ENCODE peak calls at places on chromosome 20, in seven cellular contexts. One of them, this sample, is unnamed.

GRCh38 chr20:62136283-62137091 is 6.7 kb downstream of the PSMA7 start:
- DNase-seq in transverse colon: peak
- DNase-seq in psoas muscle: peak
- DNase-seq in OCI-LY7: peak
- DNase-seq in IMR-90: peak
- DNase-seq in RWPE1: peak
- DNase-seq in WERI-Rb-1: peak
- DNase-seq in this sample: no peak

GRCh38 chr20:17545127-17545526 is 13.9 kb upstream of the BFSP1 start:
- DNase-seq in transverse colon: no peak
- DNase-seq in IMR-90: no peak
- DNase-seq in OCI-LY7: no peak
- DNase-seq in psoas muscle: no peak
- DNase-seq in WERI-Rb-1: no peak
- DNase-seq in RWPE1: no peak
- DNase-seq in this sample: no peak

GRCh38 chr20:4091332-4092135 is 76.2 kb upstream of the RNF24 start:
- DNase-seq in RWPE1: peak
- DNase-seq in IMR-90: peak
- DNase-seq in OCI-LY7: peak
- DNase-seq in transverse colon: peak
- DNase-seq in psoas muscle: peak
- DNase-seq in WERI-Rb-1: peak
- DNase-seq in this sample: no peak

GRCh38 chr20:33388268-33388667 is 13.1 kb downstream of the CDK5RAP1 start:
- DNase-seq in OCI-LY7: no peak
- DNase-seq in WERI-Rb-1: no peak
- DNase-seq in IMR-90: no peak
- DNase-seq in transverse colon: no peak
- DNase-seq in psoas muscle: no peak
- DNase-seq in RWPE1: no peak
- DNase-seq in this sample: no peak

GRCh38 chr20:11686900-11687543 is 230.7 kb upstream of the BTBD3 start:
- DNase-seq in RWPE1: no peak
- DNase-seq in WERI-Rb-1: no peak
- DNase-seq in IMR-90: peak
- DNase-seq in psoas muscle: peak
- DNase-seq in OCI-LY7: no peak
- DNase-seq in transverse colon: peak
- DNase-seq in this sample: no peak

GRCh38 chr20:16821211-16822089 is 73.3 kb downstream of the OTOR start:
- DNase-seq in psoas muscle: no peak
- DNase-seq in OCI-LY7: peak
- DNase-seq in WERI-Rb-1: peak
- DNase-seq in RWPE1: peak
- DNase-seq in transverse colon: peak
- DNase-seq in IMR-90: peak
- DNase-seq in this sample: no peak

GRCh38 chr20:54681869-54682268 is 206.5 kb downstream of the DOK5 start:
- DNase-seq in IMR-90: no peak
- DNase-seq in RWPE1: no peak
- DNase-seq in transverse colon: no peak
- DNase-seq in psoas muscle: no peak
- DNase-seq in WERI-Rb-1: no peak
- DNase-seq in OCI-LY7: no peak
- DNase-seq in this sample: no peak

GRCh38 chr20:46520976-46521579 is 7.7 kb upstream of the ZNF334 start:
- DNase-seq in IMR-90: peak
- DNase-seq in WERI-Rb-1: peak
- DNase-seq in psoas muscle: no peak
- DNase-seq in OCI-LY7: peak
- DNase-seq in RWPE1: peak
- DNase-seq in transverse colon: peak
- DNase-seq in this sample: peak

GRCh38 chr20:43532416-43533055 is 25.0 kb downstream of the L3MBTL1 start:
- DNase-seq in OCI-LY7: no peak
- DNase-seq in psoas muscle: no peak
- DNase-seq in RWPE1: no peak
- DNase-seq in transverse colon: no peak
- DNase-seq in IMR-90: no peak
- DNase-seq in WERI-Rb-1: no peak
- DNase-seq in this sample: no peak

GRCh38 chr20:21575981-21576740 is 62.3 kb upstream of the NKX2-2 start:
- DNase-seq in IMR-90: no peak
- DNase-seq in psoas muscle: no peak
- DNase-seq in WERI-Rb-1: no peak
- DNase-seq in RWPE1: no peak
- DNase-seq in transverse colon: no peak
- DNase-seq in OCI-LY7: no peak
- DNase-seq in this sample: no peak

GRCh38 chr20:15895126-15895525 is 678.1 kb downstream of the KIF16B start:
- DNase-seq in transverse colon: no peak
- DNase-seq in IMR-90: no peak
- DNase-seq in OCI-LY7: no peak
- DNase-seq in RWPE1: no peak
- DNase-seq in psoas muscle: no peak
- DNase-seq in WERI-Rb-1: no peak
- DNase-seq in this sample: no peak

GRCh38 chr20:60010689-60011417 is 52.6 kb downstream of the CDH26 start:
- DNase-seq in WERI-Rb-1: no peak
- DNase-seq in RWPE1: no peak
- DNase-seq in OCI-LY7: no peak
- DNase-seq in IMR-90: no peak
- DNase-seq in transverse colon: no peak
- DNase-seq in psoas muscle: no peak
- DNase-seq in this sample: no peak

GRCh38 chr20:50995506-50995905 is 27.4 kb downstream of the KCNG1 start:
- DNase-seq in IMR-90: peak
- DNase-seq in OCI-LY7: no peak
- DNase-seq in RWPE1: no peak
- DNase-seq in transverse colon: no peak
- DNase-seq in WERI-Rb-1: no peak
- DNase-seq in psoas muscle: no peak
- DNase-seq in this sample: no peak

GRCh38 chr20:55882922-55883321 is 122.4 kb downstream of the CBLN4 start:
- DNase-seq in WERI-Rb-1: no peak
- DNase-seq in OCI-LY7: no peak
- DNase-seq in transverse colon: peak
- DNase-seq in psoas muscle: no peak
- DNase-seq in RWPE1: no peak
- DNase-seq in IMR-90: no peak
- DNase-seq in this sample: no peak

GRCh38 chr20:60138263-60139127 is 180.3 kb downstream of the CDH26 start:
- DNase-seq in transverse colon: peak
- DNase-seq in WERI-Rb-1: no peak
- DNase-seq in IMR-90: peak
- DNase-seq in OCI-LY7: peak
- DNase-seq in RWPE1: peak
- DNase-seq in psoas muscle: peak
- DNase-seq in this sample: no peak

GRCh38 chr20:25022680-25023079 is 30.1 kb upstream of the APMAP start:
- DNase-seq in RWPE1: peak
- DNase-seq in OCI-LY7: no peak
- DNase-seq in psoas muscle: no peak
- DNase-seq in IMR-90: no peak
- DNase-seq in WERI-Rb-1: no peak
- DNase-seq in transverse colon: peak
- DNase-seq in this sample: peak

GRCh38 chr20:41231850-41232249 is 85.7 kb downstream of the ZHX3 start:
- DNase-seq in psoas muscle: no peak
- DNase-seq in IMR-90: no peak
- DNase-seq in transverse colon: no peak
- DNase-seq in RWPE1: no peak
- DNase-seq in OCI-LY7: no peak
- DNase-seq in WERI-Rb-1: no peak
- DNase-seq in this sample: no peak
- H3K27ac ChIP-seq in psoas muscle: peak
- H3K27ac ChIP-seq in IMR-90: no peak
- H3K27ac ChIP-seq in transverse colon: peak
- H3K27ac ChIP-seq in RWPE1: no peak
- H3K27ac ChIP-seq in OCI-LY7: no peak
- H3K27ac ChIP-seq in WERI-Rb-1: no peak
- H3K27ac ChIP-seq in this sample: peak

DNA sequence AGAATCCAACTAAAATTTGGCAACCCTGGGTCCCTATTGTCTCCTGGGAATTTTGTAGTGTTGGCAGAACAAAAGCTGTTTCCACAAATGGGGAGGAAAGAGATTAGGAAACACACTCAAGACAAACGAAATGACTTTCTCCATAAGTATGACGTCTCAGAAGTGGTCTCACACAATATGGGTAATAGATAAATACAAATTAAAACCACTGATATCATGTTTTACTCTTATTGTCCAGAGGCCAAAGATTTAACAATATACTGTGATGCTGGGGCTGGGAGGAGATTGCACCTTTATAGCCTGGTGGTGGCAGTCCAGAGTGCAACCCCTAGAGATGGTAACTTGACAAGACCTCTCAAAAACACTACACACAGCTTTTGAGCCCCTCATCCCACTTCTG is 18.6 kb downstream of the FKBP1A start:
- DNase-seq in psoas muscle: no peak
- DNase-seq in WERI-Rb-1: no peak
- DNase-seq in RWPE1: no peak
- DNase-seq in transverse colon: no peak
- DNase-seq in IMR-90: no peak
- DNase-seq in OCI-LY7: no peak
- DNase-seq in this sample: no peak
- H3K27ac ChIP-seq in psoas muscle: peak
- H3K27ac ChIP-seq in WERI-Rb-1: no peak
- H3K27ac ChIP-seq in RWPE1: no peak
- H3K27ac ChIP-seq in transverse colon: no peak
- H3K27ac ChIP-seq in IMR-90: no peak
- H3K27ac ChIP-seq in OCI-LY7: no peak
- H3K27ac ChIP-seq in this sample: no peak

GRCh38 chr20:13783528-13783927 is 1.2 kb downstream of the ESF1 start:
- DNase-seq in psoas muscle: no peak
- DNase-seq in IMR-90: no peak
- DNase-seq in WERI-Rb-1: no peak
- DNase-seq in OCI-LY7: no peak
- DNase-seq in RWPE1: no peak
- DNase-seq in transverse colon: no peak
- DNase-seq in this sample: no peak
- H3K27ac ChIP-seq in psoas muscle: no peak
- H3K27ac ChIP-seq in IMR-90: no peak
- H3K27ac ChIP-seq in WERI-Rb-1: no peak
- H3K27ac ChIP-seq in OCI-LY7: no peak
- H3K27ac ChIP-seq in RWPE1: no peak
- H3K27ac ChIP-seq in transverse colon: no peak
- H3K27ac ChIP-seq in this sample: no peak

GRCh38 chr20:6381887-6382286 is 259.1 kb upstream of the FERMT1 start:
- DNase-seq in IMR-90: peak
- DNase-seq in psoas muscle: no peak
- DNase-seq in OCI-LY7: no peak
- DNase-seq in RWPE1: peak
- DNase-seq in WERI-Rb-1: no peak
- DNase-seq in transverse colon: no peak
- DNase-seq in this sample: no peak
- H3K27ac ChIP-seq in IMR-90: no peak
- H3K27ac ChIP-seq in psoas muscle: no peak
- H3K27ac ChIP-seq in OCI-LY7: no peak
- H3K27ac ChIP-seq in RWPE1: no peak
- H3K27ac ChIP-seq in WERI-Rb-1: no peak
- H3K27ac ChIP-seq in transverse colon: no peak
- H3K27ac ChIP-seq in this sample: no peak

DNA sequence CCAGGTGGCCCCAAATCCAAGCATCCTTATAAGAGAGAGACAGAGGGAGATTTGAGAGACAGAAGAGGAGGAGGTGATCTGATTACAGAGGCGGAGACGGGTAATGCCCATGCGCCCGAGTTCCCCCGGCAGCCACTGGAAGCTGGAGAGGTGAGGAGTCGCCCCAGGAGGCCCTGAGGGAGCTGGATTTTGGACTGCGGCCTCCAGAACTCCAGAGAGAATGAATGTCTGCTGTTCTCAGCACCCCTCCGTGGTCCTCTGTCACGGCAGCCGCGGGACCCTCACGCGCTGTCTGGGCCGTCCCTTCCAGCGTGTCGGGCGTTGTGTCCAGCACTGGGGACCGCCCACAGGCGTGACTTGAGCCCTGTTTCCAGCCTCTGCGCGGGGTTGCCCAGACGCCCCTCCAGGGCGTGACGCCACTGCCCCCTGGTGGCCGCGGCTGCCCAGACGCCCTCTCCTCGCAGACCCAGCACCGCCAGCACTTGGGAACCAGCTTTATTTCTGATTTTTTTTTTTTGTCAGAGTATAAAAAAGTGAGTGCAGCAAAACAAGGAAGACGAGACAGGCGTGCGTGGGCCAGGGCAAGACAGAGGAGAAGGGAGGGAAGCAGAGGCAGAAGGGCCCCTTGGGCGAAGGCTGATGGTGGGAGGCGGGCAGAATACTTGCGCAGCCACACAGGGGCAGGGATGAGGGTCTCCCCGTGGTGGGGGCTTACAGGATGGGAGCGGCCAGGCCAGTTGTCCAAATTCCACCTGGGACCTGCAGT is 4.1 kb upstream of the ZNF512B start:
- DNase-seq in OCI-LY7: peak
- DNase-seq in WERI-Rb-1: peak
- DNase-seq in psoas muscle: peak
- DNase-seq in IMR-90: peak
- DNase-seq in transverse colon: peak
- DNase-seq in RWPE1: peak
- DNase-seq in this sample: no peak
- H3K27ac ChIP-seq in OCI-LY7: no peak
- H3K27ac ChIP-seq in WERI-Rb-1: no peak
- H3K27ac ChIP-seq in psoas muscle: peak
- H3K27ac ChIP-seq in IMR-90: no peak
- H3K27ac ChIP-seq in transverse colon: no peak
- H3K27ac ChIP-seq in RWPE1: peak
- H3K27ac ChIP-seq in this sample: no peak

DNA sequence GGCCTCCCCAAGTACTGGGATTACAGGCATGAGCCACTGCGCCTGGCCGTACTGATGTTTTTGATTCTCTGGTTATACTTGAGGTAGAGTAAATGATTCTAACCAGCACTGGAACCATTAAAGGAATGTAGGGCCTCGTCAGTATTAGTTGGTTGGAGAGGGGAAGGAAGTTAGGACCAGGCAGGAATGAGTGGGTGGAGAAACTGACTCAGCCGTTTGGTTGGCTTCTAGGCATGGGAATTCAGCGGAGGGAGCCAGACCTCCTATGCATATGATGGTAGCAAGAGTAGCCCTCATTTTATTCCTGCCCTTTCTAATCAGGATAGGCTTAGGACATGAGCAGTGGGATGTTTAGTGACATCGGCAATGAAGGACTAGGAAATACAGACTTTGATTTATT is 19.0 kb upstream of the SERINC3 start:
- DNase-seq in psoas muscle: no peak
- DNase-seq in WERI-Rb-1: no peak
- DNase-seq in IMR-90: peak
- DNase-seq in OCI-LY7: no peak
- DNase-seq in transverse colon: no peak
- DNase-seq in RWPE1: peak
- DNase-seq in this sample: no peak
- H3K27ac ChIP-seq in psoas muscle: no peak
- H3K27ac ChIP-seq in WERI-Rb-1: no peak
- H3K27ac ChIP-seq in IMR-90: no peak
- H3K27ac ChIP-seq in OCI-LY7: no peak
- H3K27ac ChIP-seq in transverse colon: no peak
- H3K27ac ChIP-seq in RWPE1: no peak
- H3K27ac ChIP-seq in this sample: no peak

This sample was measured in epithelial cell of prostate.